ENCODE peak calls at places on chromosome 1, in ten cellular contexts. R is renal cortical epithelial cell; O is NCI-H1092 treated with DMSO at 0.1 percent for 48 hours; B is activated CD8-positive, alpha-beta memory T cell treated with anti-CD3 and anti-CD28 coated beads, Interleukin-2, amount 10 ng/mL, durations not matched to agents 7 days and 5 days; S is AML-193; Z is RWPE1; I is H9; A is T47D; U is stimulated activated CD4-positive, alpha-beta T cell treated with anti-CD3 and anti-CD28 coated beads, TNF-alpha, amount 100 ng/mL, for 24 hours; D is HT1080. V is an unnamed sample.

GRCh38 chr1:66275601-66276023 is 258.3 kb upstream of the SGIP1 start:
- DNase-seq in R (no peak), O (no peak), B (no peak), S (no peak), Z (no peak), I (no peak), A (no peak), U (no peak), D (no peak), V (no peak)

GRCh38 chr1:41025979-41026819 is 4.7 kb upstream of the SLFNL1 start:
- DNase-seq in R (no peak), O (no peak), B (no peak), S (no peak), Z (no peak), I (no peak), A (no peak), U (no peak), D (no peak), V (no peak)

GRCh38 chr1:228174482-228175315 is 9.1 kb downstream of the IBA57 start:
- DNase-seq in R (no peak), O (no peak), B (no peak), S (no peak), Z (peak; percentile 26), I (peak; percentile 86), A (peak; percentile 96), U (no peak), D (no peak), V (no peak)

GRCh38 chr1:42940851-42941639 is 17.6 kb downstream of the SLC2A1 start:
- DNase-seq in R (peak; percentile 99), O (no peak), B (peak; percentile 76), S (no peak), Z (peak; percentile 85), I (peak; percentile 68), A (no peak), U (no peak), D (peak; percentile 98), V (peak; percentile 91)

GRCh38 chr1:33260435-33260980 is 4.2 kb downstream of the ZNF362 start:
- DNase-seq in R (no peak), O (no peak), B (no peak), S (no peak), Z (no peak), I (no peak), A (no peak), U (no peak), D (no peak), V (no peak)

GRCh38 chr1:60727553-60727952 is 354.8 kb upstream of the NFIA start:
- DNase-seq in R (peak; percentile 95), O (no peak), B (no peak), S (no peak), Z (peak; percentile 38), I (peak; percentile 34), A (no peak), U (no peak), D (no peak), V (no peak)

GRCh38 chr1:62045579-62045978 is 149.1 kb upstream of the L1TD1 start:
- DNase-seq in R (peak; percentile 54), O (no peak), B (no peak), S (no peak), Z (peak; percentile 10), I (no peak), A (no peak), U (no peak), D (peak; percentile 57), V (peak; percentile 38)

GRCh38 chr1:2322593-2323295 is 68.6 kb downstream of the MORN1 start:
- DNase-seq in R (peak; percentile 56), O (no peak), B (no peak), S (no peak), Z (no peak), I (no peak), A (no peak), U (no peak), D (no peak), V (no peak)

GRCh38 chr1:85734961-85735360 is 26.7 kb upstream of the ZNHIT6 start:
- DNase-seq in R (peak; percentile 99), O (no peak), B (no peak), S (no peak), Z (no peak), I (no peak), A (no peak), U (no peak), D (no peak), V (no peak)